ENCODE peak calls at places on chromosomes 1 and 21, in ten cellular contexts. One of them, this sample, is unnamed. For H3K36me3, the result is how much of the 10 kb centered on the place peaks cover.

GRCh38 chr1:56169856-56170255 is 409.5 kb downstream of the PLPP3 start:
- DNase-seq in lower lobe of right lung: no peak
- DNase-seq in CD8-positive, alpha-beta T cell: no peak
- DNase-seq in BE2C: no peak
- DNase-seq in cardiac muscle cell: no peak
- DNase-seq in psoas muscle: no peak
- DNase-seq in Peyer's patch: no peak
- DNase-seq in PC-9: no peak
- DNase-seq in spleen: no peak
- DNase-seq in uterus: no peak
- DNase-seq in this sample: no peak

GRCh38 chr21:35208810-35209517 is 159.9 kb upstream of the RUNX1 start:
- DNase-seq in lower lobe of right lung: no peak
- DNase-seq in CD8-positive, alpha-beta T cell: no peak
- DNase-seq in BE2C: no peak
- DNase-seq in cardiac muscle cell: no peak
- DNase-seq in psoas muscle: no peak
- DNase-seq in Peyer's patch: no peak
- DNase-seq in PC-9: no peak
- DNase-seq in spleen: no peak
- DNase-seq in uterus: no peak
- DNase-seq in this sample: no peak

GRCh38 chr21:27362249-27362648 is 395.4 kb upstream of the ADAMTS5 start:
- DNase-seq in lower lobe of right lung: no peak
- DNase-seq in CD8-positive, alpha-beta T cell: no peak
- DNase-seq in BE2C: no peak
- DNase-seq in cardiac muscle cell: no peak
- DNase-seq in psoas muscle: no peak
- DNase-seq in Peyer's patch: no peak
- DNase-seq in PC-9: no peak
- DNase-seq in spleen: no peak
- DNase-seq in uterus: no peak
- DNase-seq in this sample: no peak

GRCh38 chr1:231517076-231517475 is 11.4 kb upstream of the TSNAX start:
- DNase-seq in lower lobe of right lung: no peak
- DNase-seq in CD8-positive, alpha-beta T cell: no peak
- DNase-seq in BE2C: no peak
- DNase-seq in cardiac muscle cell: no peak
- DNase-seq in psoas muscle: no peak
- DNase-seq in Peyer's patch: no peak
- DNase-seq in PC-9: no peak
- DNase-seq in spleen: no peak
- DNase-seq in uterus: no peak
- DNase-seq in this sample: no peak

GRCh38 chr1:186165303-186165702 is 209.8 kb downstream of the TPR start:
- DNase-seq in lower lobe of right lung: no peak
- DNase-seq in CD8-positive, alpha-beta T cell: no peak
- DNase-seq in BE2C: no peak
- DNase-seq in cardiac muscle cell: no peak
- DNase-seq in psoas muscle: no peak
- DNase-seq in Peyer's patch: no peak
- DNase-seq in PC-9: no peak
- DNase-seq in spleen: no peak
- DNase-seq in uterus: no peak
- DNase-seq in this sample: no peak

GRCh38 chr1:81801032-81801833 is 499 bp downstream of the ADGRL2 start:
- DNase-seq in lower lobe of right lung: peak
- DNase-seq in CD8-positive, alpha-beta T cell: no peak
- DNase-seq in BE2C: peak
- DNase-seq in cardiac muscle cell: peak
- DNase-seq in psoas muscle: peak
- DNase-seq in Peyer's patch: no peak
- DNase-seq in PC-9: peak
- DNase-seq in spleen: peak
- DNase-seq in uterus: peak
- DNase-seq in this sample: peak

GRCh38 chr1:84253041-84253440 is 48.5 kb upstream of the SAMD13 start:
- DNase-seq in lower lobe of right lung: no peak
- DNase-seq in CD8-positive, alpha-beta T cell: no peak
- DNase-seq in BE2C: no peak
- DNase-seq in cardiac muscle cell: no peak
- DNase-seq in psoas muscle: no peak
- DNase-seq in Peyer's patch: no peak
- DNase-seq in PC-9: no peak
- DNase-seq in spleen: no peak
- DNase-seq in uterus: no peak
- DNase-seq in this sample: no peak

GRCh38 chr1:247077768-247078314 is 770 bp downstream of the ZNF670 start:
- DNase-seq in lower lobe of right lung: no peak
- DNase-seq in CD8-positive, alpha-beta T cell: no peak
- DNase-seq in BE2C: no peak
- DNase-seq in cardiac muscle cell: no peak
- DNase-seq in psoas muscle: no peak
- DNase-seq in Peyer's patch: no peak
- DNase-seq in PC-9: no peak
- DNase-seq in spleen: no peak
- DNase-seq in uterus: no peak
- DNase-seq in this sample: no peak

GRCh38 chr1:234755449-234755863 is 145.5 kb upstream of the IRF2BP2 start:
- DNase-seq in lower lobe of right lung: peak
- DNase-seq in CD8-positive, alpha-beta T cell: no peak
- DNase-seq in BE2C: peak
- DNase-seq in cardiac muscle cell: no peak
- DNase-seq in psoas muscle: peak
- DNase-seq in Peyer's patch: peak
- DNase-seq in PC-9: no peak
- DNase-seq in spleen: no peak
- DNase-seq in uterus: peak
- DNase-seq in this sample: peak

GRCh38 chr1:6073480-6074053 is 27.9 kb downstream of the KCNAB2 start:
- DNase-seq in lower lobe of right lung: peak
- DNase-seq in CD8-positive, alpha-beta T cell: no peak
- DNase-seq in BE2C: no peak
- DNase-seq in cardiac muscle cell: no peak
- DNase-seq in psoas muscle: no peak
- DNase-seq in Peyer's patch: no peak
- DNase-seq in PC-9: no peak
- DNase-seq in spleen: no peak
- DNase-seq in uterus: no peak
- DNase-seq in this sample: no peak

GRCh38 chr1:27430903-27431653 is 38.7 kb downstream of the GPR3 start:
- DNase-seq in lower lobe of right lung: no peak
- DNase-seq in CD8-positive, alpha-beta T cell: peak
- DNase-seq in BE2C: no peak
- DNase-seq in cardiac muscle cell: no peak
- DNase-seq in psoas muscle: no peak
- DNase-seq in Peyer's patch: peak
- DNase-seq in PC-9: no peak
- DNase-seq in spleen: no peak
- DNase-seq in uterus: no peak
- DNase-seq in this sample: no peak

GRCh38 chr1:92480200-92480812 is 6.4 kb downstream of the GFI1 start:
- DNase-seq in lower lobe of right lung: peak
- DNase-seq in CD8-positive, alpha-beta T cell: no peak
- DNase-seq in BE2C: no peak
- DNase-seq in cardiac muscle cell: no peak
- DNase-seq in psoas muscle: peak
- DNase-seq in Peyer's patch: no peak
- DNase-seq in PC-9: no peak
- DNase-seq in spleen: peak
- DNase-seq in uterus: no peak
- DNase-seq in this sample: peak

DNA sequence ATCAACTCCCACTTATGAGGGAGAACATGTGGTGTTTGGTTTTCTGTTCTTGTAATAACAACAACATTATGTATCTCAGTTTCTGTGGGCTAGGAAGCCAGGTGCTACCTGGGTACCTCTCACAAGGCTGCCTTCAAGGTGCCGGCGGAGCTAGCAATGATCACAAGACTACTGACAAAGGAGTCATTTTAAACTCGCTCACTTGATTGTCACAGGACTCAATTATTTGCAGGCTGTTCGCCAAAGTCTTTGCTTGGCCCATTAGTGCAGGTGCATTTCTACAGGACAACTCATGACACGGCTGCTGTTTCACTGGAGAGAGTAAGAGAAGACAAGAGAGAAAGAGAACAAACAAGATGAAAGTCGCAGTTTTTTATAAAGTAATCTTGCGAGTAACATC is 1237.4 kb upstream of the TMPRSS15 start:
- DNase-seq in lower lobe of right lung: no peak
- DNase-seq in CD8-positive, alpha-beta T cell: no peak
- DNase-seq in BE2C: no peak
- DNase-seq in cardiac muscle cell: no peak
- DNase-seq in psoas muscle: no peak
- DNase-seq in Peyer's patch: no peak
- DNase-seq in PC-9: no peak
- DNase-seq in spleen: no peak
- DNase-seq in uterus: no peak
- DNase-seq in this sample: no peak
- H3K36me3 ChIP-seq in lower lobe of right lung: under half
- H3K36me3 ChIP-seq in CD8-positive, alpha-beta T cell: under half
- H3K36me3 ChIP-seq in BE2C: under half
- H3K36me3 ChIP-seq in cardiac muscle cell: under half
- H3K36me3 ChIP-seq in psoas muscle: under half
- H3K36me3 ChIP-seq in Peyer's patch: under half
- H3K36me3 ChIP-seq in PC-9: under half
- H3K36me3 ChIP-seq in spleen: under half
- H3K36me3 ChIP-seq in uterus: under half
- H3K36me3 ChIP-seq in this sample: under half

GRCh38 chr1:116806671-116807070 is 52.4 kb downstream of the CD2 start:
- DNase-seq in lower lobe of right lung: no peak
- DNase-seq in CD8-positive, alpha-beta T cell: no peak
- DNase-seq in BE2C: no peak
- DNase-seq in cardiac muscle cell: no peak
- DNase-seq in psoas muscle: no peak
- DNase-seq in Peyer's patch: no peak
- DNase-seq in PC-9: no peak
- DNase-seq in spleen: no peak
- DNase-seq in uterus: no peak
- DNase-seq in this sample: no peak
- H3K4me3 ChIP-seq in lower lobe of right lung: no peak
- H3K4me3 ChIP-seq in CD8-positive, alpha-beta T cell: no peak
- H3K4me3 ChIP-seq in BE2C: no peak
- H3K4me3 ChIP-seq in cardiac muscle cell: no peak
- H3K4me3 ChIP-seq in psoas muscle: no peak
- H3K4me3 ChIP-seq in Peyer's patch: no peak
- H3K4me3 ChIP-seq in PC-9: no peak
- H3K4me3 ChIP-seq in spleen: no peak
- H3K4me3 ChIP-seq in uterus: no peak
- H3K4me3 ChIP-seq in this sample: no peak

DNA sequence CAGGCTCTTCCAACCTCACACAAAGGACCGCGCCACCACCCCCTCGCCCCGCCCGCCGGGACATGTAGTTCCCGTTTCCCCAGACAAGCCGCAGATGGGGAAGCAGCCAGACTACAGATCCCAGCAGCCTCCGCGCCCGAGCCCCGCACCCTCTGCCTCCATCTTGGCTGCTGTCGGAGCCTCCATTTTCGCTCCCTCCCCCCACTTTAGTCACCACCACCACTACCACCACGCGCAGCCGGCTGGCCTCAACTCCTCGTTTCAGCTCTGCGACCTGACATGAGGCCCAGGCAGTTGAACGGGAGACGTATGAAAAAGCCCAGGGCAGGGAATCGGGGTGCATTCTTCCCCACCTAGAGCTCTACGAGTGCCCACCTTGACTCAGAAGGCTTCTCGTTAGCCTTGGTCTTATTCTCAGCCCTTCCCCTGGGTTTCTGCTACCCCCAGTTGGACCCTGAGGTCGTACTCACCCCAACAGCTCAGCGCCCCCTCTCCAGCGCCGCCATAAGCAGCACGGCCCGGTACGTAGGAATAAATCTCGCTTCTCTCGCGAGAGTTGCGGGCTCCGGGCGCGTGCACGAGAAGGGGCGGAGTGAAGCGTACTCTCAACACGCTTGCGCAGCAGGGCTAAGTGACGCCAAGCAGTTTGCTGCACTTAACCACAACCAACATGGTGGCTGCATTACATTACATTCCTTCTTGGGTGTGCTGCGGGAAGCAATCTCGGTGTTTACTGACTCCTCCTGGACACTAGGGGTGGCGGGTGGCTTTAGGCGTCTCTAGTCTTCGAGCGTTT is at the start of gene CSDE1:
- DNase-seq in lower lobe of right lung: peak
- DNase-seq in CD8-positive, alpha-beta T cell: peak
- DNase-seq in BE2C: peak
- DNase-seq in cardiac muscle cell: peak
- DNase-seq in psoas muscle: peak
- DNase-seq in Peyer's patch: peak
- DNase-seq in PC-9: peak
- DNase-seq in spleen: peak
- DNase-seq in uterus: peak
- DNase-seq in this sample: peak
- TF ChIP-seq CTCF in lower lobe of right lung: peak
- TF ChIP-seq CTCF in CD8-positive, alpha-beta T cell: no peak
- TF ChIP-seq CTCF in BE2C: peak
- TF ChIP-seq CTCF in cardiac muscle cell: peak
- TF ChIP-seq CTCF in psoas muscle: peak
- TF ChIP-seq CTCF in Peyer's patch: peak
- TF ChIP-seq CTCF in PC-9: peak
- TF ChIP-seq CTCF in spleen: no peak
- TF ChIP-seq CTCF in uterus: peak
- TF ChIP-seq CTCF in this sample: no peak

GRCh38 chr21:30101967-30102366 is 64.6 kb downstream of the CLDN17 start:
- DNase-seq in lower lobe of right lung: no peak
- DNase-seq in CD8-positive, alpha-beta T cell: no peak
- DNase-seq in BE2C: no peak
- DNase-seq in cardiac muscle cell: no peak
- DNase-seq in psoas muscle: no peak
- DNase-seq in Peyer's patch: no peak
- DNase-seq in PC-9: no peak
- DNase-seq in spleen: no peak
- DNase-seq in uterus: no peak
- DNase-seq in this sample: no peak

GRCh38 chr21:30104246-30104645 is 62.4 kb downstream of the CLDN17 start:
- DNase-seq in lower lobe of right lung: no peak
- DNase-seq in CD8-positive, alpha-beta T cell: no peak
- DNase-seq in BE2C: no peak
- DNase-seq in cardiac muscle cell: no peak
- DNase-seq in psoas muscle: no peak
- DNase-seq in Peyer's patch: no peak
- DNase-seq in PC-9: no peak
- DNase-seq in spleen: no peak
- DNase-seq in uterus: no peak
- DNase-seq in this sample: no peak

GRCh38 chr21:30097791-30098190 is 68.8 kb downstream of the CLDN17 start:
- DNase-seq in lower lobe of right lung: no peak
- DNase-seq in CD8-positive, alpha-beta T cell: no peak
- DNase-seq in BE2C: no peak
- DNase-seq in cardiac muscle cell: no peak
- DNase-seq in psoas muscle: no peak
- DNase-seq in Peyer's patch: no peak
- DNase-seq in PC-9: no peak
- DNase-seq in spleen: no peak
- DNase-seq in uterus: no peak
- DNase-seq in this sample: no peak

DNA sequence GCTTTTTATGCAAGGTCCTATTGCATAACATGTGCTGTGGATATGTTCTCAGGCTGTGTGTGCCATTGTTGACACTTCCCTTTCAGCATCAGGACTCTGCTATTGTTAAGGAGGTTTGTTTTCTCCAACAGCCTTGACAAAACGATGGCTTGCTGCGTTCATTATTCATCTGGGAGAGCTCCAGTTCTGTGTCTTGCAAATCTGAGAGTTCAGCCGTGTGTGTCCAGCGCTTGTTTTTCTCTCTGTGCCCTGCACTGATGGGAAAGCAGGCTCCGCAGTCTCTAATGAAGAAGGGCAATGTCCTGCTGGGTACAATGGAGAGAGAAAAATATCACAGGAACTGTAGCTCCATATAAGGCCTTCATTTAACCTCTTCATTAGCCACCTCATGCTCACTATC is 63.7 kb downstream of the CLDN17 start:
- DNase-seq in lower lobe of right lung: no peak
- DNase-seq in CD8-positive, alpha-beta T cell: no peak
- DNase-seq in BE2C: no peak
- DNase-seq in cardiac muscle cell: no peak
- DNase-seq in psoas muscle: no peak
- DNase-seq in Peyer's patch: no peak
- DNase-seq in PC-9: no peak
- DNase-seq in spleen: no peak
- DNase-seq in uterus: no peak
- DNase-seq in this sample: no peak
- H3K36me3 ChIP-seq in lower lobe of right lung: under half
- H3K36me3 ChIP-seq in CD8-positive, alpha-beta T cell: under half
- H3K36me3 ChIP-seq in BE2C: under half
- H3K36me3 ChIP-seq in cardiac muscle cell: under half
- H3K36me3 ChIP-seq in psoas muscle: under half
- H3K36me3 ChIP-seq in Peyer's patch: under half
- H3K36me3 ChIP-seq in PC-9: under half
- H3K36me3 ChIP-seq in spleen: under half
- H3K36me3 ChIP-seq in uterus: under half
- H3K36me3 ChIP-seq in this sample: under half